ENCODE peak calls at places on chromosomes 12 and 14, in four cellular contexts. One of them, this sample, is unnamed.

GRCh38 chr14:62289471-62289870 is 527.3 kb downstream of the SNAPC1 start:
- DNase-seq in GM12878: no peak
- DNase-seq in K562: no peak
- DNase-seq in H1: no peak
- DNase-seq in this sample: no peak

GRCh38 chr14:76337619-76338545 is 38.1 kb upstream of the ESRRB start:
- DNase-seq in GM12878: no peak
- DNase-seq in K562: no peak
- DNase-seq in H1: no peak
- DNase-seq in this sample: no peak

GRCh38 chr12:99232324-99232723 is 415.2 kb upstream of the GARIN6 start:
- DNase-seq in GM12878: no peak
- DNase-seq in K562: no peak
- DNase-seq in H1: no peak
- DNase-seq in this sample: no peak

GRCh38 chr12:40208707-40209106 is 16.1 kb upstream of the LRRK2 start:
- DNase-seq in GM12878: no peak
- DNase-seq in K562: no peak
- DNase-seq in H1: no peak
- DNase-seq in this sample: no peak

GRCh38 chr12:55933158-55933798 is 2.3 kb downstream of the DGKA start:
- DNase-seq in GM12878: no peak
- DNase-seq in K562: no peak
- DNase-seq in H1: no peak
- DNase-seq in this sample: no peak

GRCh38 chr14:96741151-96741977 is 55.8 kb upstream of the VRK1 start:
- DNase-seq in GM12878: no peak
- DNase-seq in K562: peak
- DNase-seq in H1: peak
- DNase-seq in this sample: no peak

GRCh38 chr14:32087907-32088306 is 10.8 kb downstream of the ARHGAP5 start:
- DNase-seq in GM12878: no peak
- DNase-seq in K562: no peak
- DNase-seq in H1: no peak
- DNase-seq in this sample: no peak

GRCh38 chr12:34294671-34295365 is 272.5 kb downstream of the ALG10 start:
- DNase-seq in GM12878: no peak
- DNase-seq in K562: no peak
- DNase-seq in H1: no peak
- DNase-seq in this sample: no peak

GRCh38 chr12:41242613-41243012 is 54.5 kb downstream of the PDZRN4 start:
- DNase-seq in GM12878: no peak
- DNase-seq in K562: no peak
- DNase-seq in H1: no peak
- DNase-seq in this sample: no peak

GRCh38 chr14:32933943-32934890 is 4.5 kb upstream of the NPAS3 start:
- DNase-seq in GM12878: no peak
- DNase-seq in K562: no peak
- DNase-seq in H1: no peak
- DNase-seq in this sample: no peak

GRCh38 chr14:52286659-52287649 is 19.5 kb downstream of the PTGDR start:
- DNase-seq in GM12878: no peak
- DNase-seq in K562: no peak
- DNase-seq in H1: no peak
- DNase-seq in this sample: no peak

GRCh38 chr12:95974358-95974757 is 21.8 kb downstream of the HAL start:
- DNase-seq in GM12878: no peak
- DNase-seq in K562: no peak
- DNase-seq in H1: no peak
- DNase-seq in this sample: peak

GRCh38 chr14:87152701-87153100 is 840.3 kb downstream of the GALC start:
- DNase-seq in GM12878: no peak
- DNase-seq in K562: no peak
- DNase-seq in H1: no peak
- DNase-seq in this sample: no peak

GRCh38 chr12:59283012-59283411 is 312.8 kb upstream of the SLC16A7 start:
- DNase-seq in GM12878: no peak
- DNase-seq in K562: no peak
- DNase-seq in H1: no peak
- DNase-seq in this sample: no peak

GRCh38 chr14:59333668-59334067 is 131.5 kb downstream of the GPR135 start:
- DNase-seq in GM12878: no peak
- DNase-seq in K562: no peak
- DNase-seq in H1: no peak
- DNase-seq in this sample: peak

GRCh38 chr14:61742383-61742782 is 19.8 kb upstream of the SNAPC1 start:
- DNase-seq in GM12878: no peak
- DNase-seq in K562: no peak
- DNase-seq in H1: no peak
- DNase-seq in this sample: no peak

GRCh38 chr12:28340261-28340660 is 150.0 kb downstream of the CCDC91 start:
- DNase-seq in GM12878: no peak
- DNase-seq in K562: no peak
- DNase-seq in H1: no peak
- DNase-seq in this sample: no peak

GRCh38 chr14:75254381-75254821 is 24.2 kb upstream of the FOS start:
- DNase-seq in GM12878: no peak
- DNase-seq in K562: no peak
- DNase-seq in H1: no peak
- DNase-seq in this sample: no peak

GRCh38 chr14:39762576-39763401 is 330.6 kb upstream of the FBXO33 start:
- DNase-seq in GM12878: peak
- DNase-seq in K562: no peak
- DNase-seq in H1: no peak
- DNase-seq in this sample: peak

GRCh38 chr14:33765251-33765650 is 185.6 kb downstream of the EGLN3 start:
- DNase-seq in GM12878: no peak
- DNase-seq in K562: no peak
- DNase-seq in H1: no peak
- DNase-seq in this sample: no peak

GRCh38 chr14:90721619-90722305 is 94.5 kb downstream of the TTC7B start:
- DNase-seq in GM12878: no peak
- DNase-seq in K562: no peak
- DNase-seq in H1: no peak
- DNase-seq in this sample: no peak

GRCh38 chr14:34064349-34064748 is 113.5 kb upstream of the EGLN3 start:
- DNase-seq in GM12878: no peak
- DNase-seq in K562: no peak
- DNase-seq in H1: no peak
- DNase-seq in this sample: no peak

GRCh38 chr12:118979763-118980406 is 1.5 kb upstream of the SRRM4 start:
- DNase-seq in GM12878: no peak
- DNase-seq in K562: peak
- DNase-seq in H1: peak
- DNase-seq in this sample: peak

GRCh38 chr12:118982308-118982707 is 967 bp downstream of the SRRM4 start:
- DNase-seq in GM12878: no peak
- DNase-seq in K562: no peak
- DNase-seq in H1: no peak
- DNase-seq in this sample: no peak

GRCh38 chr12:118980407-118981014 is 830 bp upstream of the SRRM4 start:
- DNase-seq in GM12878: no peak
- DNase-seq in K562: no peak
- DNase-seq in H1: no peak
- DNase-seq in this sample: no peak

GRCh38 chr12:118983147-118983824 is 1.9 kb downstream of the SRRM4 start:
- DNase-seq in GM12878: no peak
- DNase-seq in K562: no peak
- DNase-seq in H1: no peak
- DNase-seq in this sample: no peak

GRCh38 chr12:118981285-118982201 is at the start of gene SRRM4:
- DNase-seq in GM12878: no peak
- DNase-seq in K562: peak
- DNase-seq in H1: peak
- DNase-seq in this sample: no peak
- TF ChIP-seq HDAC6 in GM12878: no peak
- TF ChIP-seq HDAC6 in K562: no peak
- TF ChIP-seq HDAC6 in H1: no peak
- TF ChIP-seq HDAC6 in this sample: no peak

GRCh38 chr14:73797540-73797925 is 54.1 kb upstream of the PTGR2 start:
- DNase-seq in GM12878: no peak
- DNase-seq in K562: no peak
- DNase-seq in H1: no peak
- DNase-seq in this sample: no peak

GRCh38 chr14:73795466-73795865 is 56.2 kb upstream of the PTGR2 start:
- DNase-seq in GM12878: no peak
- DNase-seq in K562: no peak
- DNase-seq in H1: no peak
- DNase-seq in this sample: no peak

GRCh38 chr14:73800970-73801515 is 50.6 kb upstream of the PTGR2 start:
- DNase-seq in GM12878: no peak
- DNase-seq in K562: no peak
- DNase-seq in H1: no peak
- DNase-seq in this sample: no peak

GRCh38 chr14:73795974-73796373 is 55.7 kb upstream of the PTGR2 start:
- DNase-seq in GM12878: no peak
- DNase-seq in K562: no peak
- DNase-seq in H1: no peak
- DNase-seq in this sample: peak

GRCh38 chr14:73796881-73797539 is 54.6 kb upstream of the PTGR2 start:
- DNase-seq in GM12878: no peak
- DNase-seq in K562: no peak
- DNase-seq in H1: no peak
- DNase-seq in this sample: no peak
- TF ChIP-seq HDAC6 in GM12878: no peak
- TF ChIP-seq HDAC6 in K562: no peak
- TF ChIP-seq HDAC6 in H1: no peak
- TF ChIP-seq HDAC6 in this sample: no peak

GRCh38 chr12:88958961-88959360 is 378.7 kb upstream of the KITLG start:
- DNase-seq in GM12878: no peak
- DNase-seq in K562: no peak
- DNase-seq in H1: no peak
- DNase-seq in this sample: no peak
- TF ChIP-seq HDAC6 in GM12878: no peak
- TF ChIP-seq HDAC6 in K562: no peak
- TF ChIP-seq HDAC6 in H1: no peak
- TF ChIP-seq HDAC6 in this sample: no peak

DNA sequence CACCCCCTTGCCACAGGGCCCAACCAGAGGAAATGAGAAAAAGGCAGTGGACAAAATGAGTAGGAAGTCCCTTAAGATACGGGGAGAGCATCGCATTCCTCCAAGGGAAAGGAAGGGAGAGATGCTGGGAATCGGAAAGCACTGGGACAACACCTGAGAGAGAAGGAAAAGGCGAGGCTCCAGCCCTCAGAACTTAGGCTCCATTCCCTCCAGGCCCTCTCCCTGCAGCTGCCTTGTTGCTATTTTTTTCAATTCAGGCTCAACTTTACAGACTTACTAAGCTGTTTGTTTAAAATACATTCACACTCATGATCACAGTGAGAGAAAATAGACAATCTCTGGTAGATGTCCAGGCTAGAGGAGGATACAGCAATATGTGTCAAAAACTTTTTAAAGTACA is 381.2 kb upstream of the TMTC1 start:
- DNase-seq in GM12878: no peak
- DNase-seq in K562: no peak
- DNase-seq in H1: no peak
- DNase-seq in this sample: no peak
- TF ChIP-seq HDAC6 in GM12878: no peak
- TF ChIP-seq HDAC6 in K562: no peak
- TF ChIP-seq HDAC6 in H1: no peak
- TF ChIP-seq HDAC6 in this sample: no peak

GRCh38 chr14:24368562-24369252 is 723 bp downstream of the NFATC4 start:
- DNase-seq in GM12878: no peak
- DNase-seq in K562: peak
- DNase-seq in H1: no peak
- DNase-seq in this sample: no peak

GRCh38 chr14:24366375-24366663 is 1.7 kb upstream of the NFATC4 start:
- DNase-seq in GM12878: no peak
- DNase-seq in K562: no peak
- DNase-seq in H1: no peak
- DNase-seq in this sample: no peak

GRCh38 chr14:24368215-24368561 is 204 bp downstream of the NFATC4 start:
- DNase-seq in GM12878: no peak
- DNase-seq in K562: no peak
- DNase-seq in H1: no peak
- DNase-seq in this sample: no peak

GRCh38 chr14:24366664-24367505 is 1.1 kb upstream of the NFATC4 start:
- DNase-seq in GM12878: peak
- DNase-seq in K562: peak
- DNase-seq in H1: no peak
- DNase-seq in this sample: peak

GRCh38 chr14:24367506-24368214 is at the start of gene NFATC4:
- DNase-seq in GM12878: no peak
- DNase-seq in K562: peak
- DNase-seq in H1: no peak
- DNase-seq in this sample: peak
- TF ChIP-seq HDAC6 in GM12878: no peak
- TF ChIP-seq HDAC6 in K562: no peak
- TF ChIP-seq HDAC6 in H1: no peak
- TF ChIP-seq HDAC6 in this sample: no peak

DNA sequence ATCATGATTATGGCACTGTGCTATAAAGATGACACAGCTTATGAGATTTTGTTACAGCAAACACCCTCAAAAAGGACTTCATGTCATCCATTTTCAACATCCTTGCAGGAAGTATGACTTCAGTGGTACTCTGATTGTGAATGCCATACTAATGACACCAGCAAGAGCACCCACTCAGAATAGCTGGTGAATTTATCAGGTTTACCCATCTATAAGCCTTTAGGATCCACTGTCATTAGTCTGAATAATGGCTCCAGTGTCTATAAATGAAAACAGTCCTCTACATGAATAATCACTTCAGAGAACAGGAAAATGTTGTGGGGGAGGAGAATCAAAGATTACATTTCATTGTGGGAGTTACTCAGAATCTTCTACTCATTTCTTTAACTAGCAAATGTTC is 615.2 kb downstream of the RPS29 start:
- DNase-seq in GM12878: no peak
- DNase-seq in K562: no peak
- DNase-seq in H1: no peak
- DNase-seq in this sample: no peak
- TF ChIP-seq HDAC6 in GM12878: no peak
- TF ChIP-seq HDAC6 in K562: no peak
- TF ChIP-seq HDAC6 in H1: no peak
- TF ChIP-seq HDAC6 in this sample: no peak

DNA sequence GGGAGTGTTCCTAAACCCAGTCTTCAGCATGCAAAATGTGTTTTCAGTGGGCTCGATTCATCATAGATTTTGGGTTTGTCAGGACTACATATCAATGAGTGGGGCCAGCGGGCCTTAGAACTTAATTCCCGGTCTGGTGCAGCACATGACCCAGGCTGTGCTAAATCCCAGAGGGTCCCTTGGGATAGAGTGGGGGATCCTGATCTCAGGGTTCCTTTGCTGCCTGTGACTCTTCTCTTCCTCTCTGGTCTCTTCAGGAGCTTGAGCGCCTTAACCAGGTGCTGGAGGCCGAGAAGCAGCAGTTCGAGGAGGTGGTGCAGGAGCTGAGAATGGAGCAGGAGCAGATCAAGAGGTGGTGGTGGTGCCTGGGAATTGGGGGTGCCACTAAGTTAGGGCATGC is 37.5 kb downstream of the PLEKHD1 start:
- DNase-seq in GM12878: no peak
- DNase-seq in K562: no peak
- DNase-seq in H1: no peak
- DNase-seq in this sample: no peak
- TF ChIP-seq HDAC6 in GM12878: no peak
- TF ChIP-seq HDAC6 in K562: no peak
- TF ChIP-seq HDAC6 in H1: no peak
- TF ChIP-seq HDAC6 in this sample: no peak

This sample was measured in HepG2.